ENCODE peak calls at places on chromosomes 5 and 9, in eight cellular contexts. Y is transverse colon, X is heart left ventricle, U is Peyer's patch, N is sigmoid colon, A is IMR-90, H is A549, Q is right lobe of liver. F is an unnamed sample. For H3K4me1 and H3K9me3, the result is how much of the 10 kb centered on the place peaks cover.

GRCh38 chr9:101387871-101388506 is 3.2 kb upstream of the BAAT start:
- DNase-seq in H (peak), U (no peak), X (no peak), Q (no peak), A (peak), N (no peak), Y (no peak), F (no peak)

GRCh38 chr9:133274236-133275104 is 531 bp downstream of the ABO start:
- DNase-seq in X (no peak), Q (no peak), H (no peak), A (no peak), U (peak), N (no peak), Y (no peak), F (no peak)

GRCh38 chr5:145847499-145848497 is 12.7 kb upstream of the PRELID2 start:
- DNase-seq in H (peak), A (peak), N (no peak), U (no peak), Y (no peak), X (no peak), Q (no peak), F (no peak)

GRCh38 chr5:83368317-83368716 is 103.2 kb upstream of the VCAN start:
- DNase-seq in H (no peak), Y (no peak), N (no peak), X (peak), A (peak), Q (no peak), U (no peak), F (no peak)

GRCh38 chr9:125525846-125526619 is 181.0 kb downstream of the MAPKAP1 start:
- DNase-seq in X (peak), H (no peak), U (no peak), A (peak), Y (no peak), N (no peak), Q (no peak), F (no peak)

GRCh38 chr9:3939820-3940219 is 360.0 kb downstream of the GLIS3 start:
- DNase-seq in N (no peak), X (no peak), A (no peak), Q (no peak), Y (no peak), U (no peak), H (no peak), F (no peak)

GRCh38 chr5:115419794-115420585 is 123.5 kb upstream of the CCDC112 start:
- DNase-seq in Y (no peak), U (no peak), A (peak), Q (no peak), H (peak), N (no peak), X (peak), F (no peak)

GRCh38 chr9:89494199-89494598 is 3.7 kb downstream of the SEMA4D start:
- DNase-seq in Q (no peak), H (no peak), X (no peak), U (no peak), A (no peak), Y (no peak), N (no peak), F (no peak)

GRCh38 chr5:1704676-1705075 is 95.0 kb downstream of the MRPL36 start:
- DNase-seq in A (no peak), N (no peak), U (no peak), Q (no peak), Y (no peak), X (no peak), H (no peak), F (no peak)

GRCh38 chr9:98031935-98032334 is 24.6 kb upstream of the NANS start:
- DNase-seq in A (peak), Y (no peak), X (no peak), H (no peak), Q (no peak), U (no peak), N (no peak), F (no peak)

GRCh38 chr9:2337131-2337530 is 284.5 kb upstream of the VLDLR start:
- DNase-seq in N (no peak), H (no peak), U (no peak), Y (no peak), A (no peak), Q (no peak), X (no peak), F (no peak)

GRCh38 chr9:127897194-127897692 is 2.2 kb downstream of the ST6GALNAC6 start:
- DNase-seq in Y (peak), Q (peak), N (peak), U (peak), X (peak), A (peak), H (peak), F (peak)

GRCh38 chr9:134384811-134385479 is 58.7 kb downstream of the RXRA start:
- DNase-seq in H (no peak), Q (no peak), X (no peak), A (no peak), U (no peak), N (no peak), Y (no peak), F (no peak)

DNA sequence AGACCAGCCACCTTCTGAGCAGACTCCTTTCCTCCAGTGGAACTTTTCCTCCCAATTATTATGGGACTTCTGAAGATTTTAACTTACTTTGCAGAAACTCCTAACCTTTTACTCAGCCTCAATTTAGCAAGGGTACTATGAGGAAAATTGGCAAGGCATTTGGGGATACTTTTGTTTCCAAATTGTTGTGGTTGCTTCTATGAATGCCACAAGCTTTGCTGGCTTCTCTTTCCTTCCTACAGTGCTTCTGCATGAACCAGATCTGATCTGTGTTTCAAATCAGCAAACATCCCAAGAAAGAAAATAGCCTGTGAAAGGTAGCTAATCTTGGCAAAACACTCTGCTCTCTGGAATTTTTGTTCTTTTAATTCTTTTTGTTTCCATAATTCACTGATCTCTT is 57.3 kb upstream of the TAF11L2 start:
- DNase-seq in Y (no peak), X (no peak), H (no peak), A (no peak), Q (no peak), N (no peak), U (no peak), F (no peak)
- H3K4me1 ChIP-seq in Y (under half), X (under half), H (under half), A (under half), Q (under half), N (under half), U (under half), F (under half)

DNA sequence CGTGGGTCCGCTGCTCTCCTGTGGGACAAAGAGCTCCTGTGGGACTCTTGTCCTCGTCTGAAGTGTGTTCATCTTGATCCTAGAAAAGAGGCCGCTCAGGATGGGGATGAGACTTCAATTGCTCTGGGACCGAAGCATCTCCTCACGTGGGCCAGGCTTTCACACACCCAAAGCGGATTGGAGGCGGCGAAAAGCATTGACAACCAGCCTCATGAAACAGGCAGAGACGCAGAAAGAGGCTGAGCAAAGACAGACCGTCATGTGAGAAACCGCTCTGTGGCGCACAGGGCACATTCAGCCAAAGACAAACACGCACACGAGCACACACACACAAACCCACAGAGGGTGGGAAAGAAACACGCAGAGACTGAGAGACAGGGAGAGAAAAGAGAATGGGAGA is 479.5 kb downstream of the SPATA31A7 start:
- DNase-seq in Q (no peak), H (no peak), Y (peak), U (peak), X (no peak), A (no peak), N (no peak), F (no peak)
- H3K9me3 ChIP-seq in Q (under half), H (under half), Y (under half), U (under half), X (under half), A (under half), N (under half), F (under half)

GRCh38 chr5:134527156-134527960 is 1.9 kb downstream of the JADE2 start:
- DNase-seq in Q (peak), U (peak), N (peak), X (peak), Y (peak), A (peak), H (peak), F (peak)

GRCh38 chr5:134524826-134525686 is at the start of gene JADE2:
- DNase-seq in U (peak), X (peak), A (peak), H (peak), N (peak), Y (peak), Q (peak), F (peak)

GRCh38 chr5:134525687-134526482 is 415 bp downstream of the JADE2 start:
- DNase-seq in Y (peak), Q (peak), A (peak), H (peak), X (peak), U (peak), N (peak), F (peak)

GRCh38 chr5:134527961-134528424 is 2.5 kb downstream of the JADE2 start:
- DNase-seq in N (no peak), X (peak), A (no peak), U (no peak), H (no peak), Q (peak), Y (no peak), F (no peak)

DNA sequence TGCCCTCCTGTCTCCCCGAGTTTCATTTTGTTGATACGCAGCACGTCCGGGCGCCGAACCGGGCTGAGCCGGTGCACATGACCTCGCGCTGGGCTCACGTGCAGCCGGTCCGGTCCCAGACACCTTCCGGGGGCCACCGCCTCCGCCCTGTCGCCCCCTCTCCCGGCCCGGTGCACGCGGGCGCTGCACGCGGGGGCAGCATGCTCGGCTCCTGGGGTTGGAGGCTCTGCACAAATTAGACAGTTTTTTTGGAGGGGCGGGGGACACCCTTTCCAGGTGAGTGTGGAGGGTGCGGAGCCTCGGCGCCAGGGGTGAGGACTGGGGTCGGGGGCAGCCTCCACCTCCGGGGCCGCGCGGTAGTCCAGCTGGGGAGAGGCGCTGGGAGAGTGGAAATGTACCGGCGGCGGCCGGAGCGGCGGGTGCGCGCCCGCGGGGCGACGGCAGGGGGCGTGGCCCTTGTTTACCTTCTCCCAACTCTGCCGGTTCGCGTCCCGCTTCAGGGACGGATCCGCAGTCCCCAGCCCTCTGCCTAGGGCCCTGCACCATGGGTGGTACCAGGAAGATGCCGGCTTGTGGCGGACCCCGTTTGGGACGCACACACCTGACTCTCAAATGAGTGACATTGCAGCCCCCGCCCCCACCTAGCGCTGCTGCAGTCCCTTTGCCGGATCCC is 1.1 kb downstream of the JADE2 start:
- DNase-seq in N (peak), H (no peak), A (no peak), Y (peak), Q (peak), X (peak), U (peak), F (peak)
- TF ChIP-seq POLR2A in N (no peak), H (peak), A (peak), Y (no peak), Q (no peak), X (no peak), U (no peak), F (no peak)

GRCh38 chr5:131628990-131629389 is 6.0 kb downstream of the RAPGEF6 start:
- DNase-seq in Y (peak), Q (no peak), H (peak), A (peak), N (no peak), X (no peak), U (no peak), F (no peak)
- H3K4me1 ChIP-seq in Y (under half), Q (under half), H (under half), A (under half), N (under half), X (under half), U (under half), F (under half)

DNA sequence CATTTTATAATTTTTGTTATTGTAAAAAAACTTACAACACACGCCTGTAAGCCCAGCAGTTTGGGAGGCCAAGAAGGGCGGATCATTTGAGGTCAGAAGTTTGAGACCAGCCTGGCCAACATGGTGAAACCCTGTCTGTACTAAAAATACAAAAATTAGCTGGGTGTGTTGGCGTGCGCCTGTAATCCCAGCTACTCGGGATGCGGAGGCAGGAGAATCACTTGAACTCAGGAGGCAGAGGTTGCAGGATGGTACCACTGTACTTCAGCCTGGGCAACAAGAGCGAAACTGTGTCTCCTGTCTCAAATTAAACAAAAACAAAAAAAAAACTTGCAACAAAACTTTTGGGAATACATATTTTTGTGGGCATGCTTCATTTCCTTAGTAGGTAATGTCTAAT is 164.6 kb downstream of the CACNA1B start:
- DNase-seq in A (no peak), N (peak), X (no peak), H (no peak), Q (no peak), Y (no peak), U (peak), F (no peak)
- H3K9me3 ChIP-seq in A (under half), N (under half), X (under half), H (under half), Q (under half), Y (under half), U (under half), F (under half)

DNA sequence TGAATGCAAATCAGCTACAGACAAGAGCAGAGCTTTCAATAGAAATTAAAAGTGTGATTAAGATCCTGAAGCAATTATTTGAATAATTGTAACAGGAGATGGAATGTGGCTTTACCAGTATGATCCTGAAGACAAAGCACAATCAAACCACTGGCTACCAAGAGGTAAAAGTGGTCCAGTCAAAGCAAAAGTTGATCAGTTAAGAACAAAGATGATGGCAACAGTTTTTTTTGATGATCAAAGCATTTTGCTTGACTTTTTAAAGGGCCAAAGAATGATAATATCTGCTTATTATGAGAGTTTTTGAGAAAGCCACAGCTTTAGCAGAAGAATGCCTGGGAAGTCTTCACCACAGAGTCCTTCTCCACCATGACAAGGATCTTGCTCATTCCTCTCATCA is 409.2 kb downstream of the CSNK1G3 start:
- DNase-seq in X (no peak), Q (no peak), Y (no peak), U (no peak), N (no peak), H (no peak), A (no peak), F (no peak)
- TF ChIP-seq POLR2A in X (no peak), Q (no peak), Y (no peak), U (no peak), N (no peak), H (no peak), A (no peak), F (no peak)

GRCh38 chr5:142015781-142016533 is 3.1 kb upstream of the GNPDA1 start:
- DNase-seq in A (peak), Q (no peak), U (peak), N (no peak), Y (no peak), X (peak), H (no peak), F (no peak)

GRCh38 chr5:142014911-142015584 is 2.2 kb upstream of the GNPDA1 start:
- DNase-seq in A (peak), U (no peak), X (no peak), Q (no peak), Y (no peak), H (peak), N (no peak), F (no peak)

GRCh38 chr5:142012186-142012785 is 541 bp downstream of the GNPDA1 start:
- DNase-seq in U (peak), X (peak), Q (no peak), H (peak), A (no peak), Y (peak), N (peak), F (peak)

GRCh38 chr5:142012792-142013388 is at the start of gene GNPDA1:
- DNase-seq in A (peak), Q (peak), X (peak), H (peak), N (peak), Y (peak), U (peak), F (peak)

GRCh38 chr5:142013734-142014495 is 1.1 kb upstream of the GNPDA1 start:
- DNase-seq in Q (peak), N (peak), Y (peak), H (peak), X (peak), U (peak), A (peak), F (peak)
- H3K4me1 ChIP-seq in Q (under half), N (under half), Y (under half), H (under half), X (under half), U (under half), A (under half), F (under half)

GRCh38 chr5:17329566-17329965 is 112.1 kb downstream of the BASP1 start:
- DNase-seq in Y (no peak), Q (no peak), U (no peak), H (no peak), A (no peak), N (no peak), X (no peak), F (no peak)
- H3K9me3 ChIP-seq in Y (under half), Q (under half), U (under half), H (under half), A (under half), N (under half), X (under half), F (under half)

GRCh38 chr5:131160134-131160533 is 4.9 kb downstream of the HINT1 start:
- DNase-seq in H (no peak), N (no peak), A (no peak), Q (no peak), U (no peak), Y (no peak), X (no peak), F (no peak)

GRCh38 chr5:131164931-131165727 is at the start of gene HINT1:
- DNase-seq in Q (peak), H (peak), X (peak), U (peak), N (peak), Y (peak), A (peak), F (peak)

GRCh38 chr5:131163315-131164119 is 1.5 kb downstream of the HINT1 start:
- DNase-seq in X (no peak), U (no peak), Y (no peak), N (no peak), Q (no peak), H (peak), A (peak), F (no peak)

GRCh38 chr5:131167615-131168014 is 2.6 kb upstream of the HINT1 start:
- DNase-seq in N (no peak), A (no peak), Q (no peak), H (no peak), U (no peak), Y (no peak), X (no peak), F (no peak)

DNA sequence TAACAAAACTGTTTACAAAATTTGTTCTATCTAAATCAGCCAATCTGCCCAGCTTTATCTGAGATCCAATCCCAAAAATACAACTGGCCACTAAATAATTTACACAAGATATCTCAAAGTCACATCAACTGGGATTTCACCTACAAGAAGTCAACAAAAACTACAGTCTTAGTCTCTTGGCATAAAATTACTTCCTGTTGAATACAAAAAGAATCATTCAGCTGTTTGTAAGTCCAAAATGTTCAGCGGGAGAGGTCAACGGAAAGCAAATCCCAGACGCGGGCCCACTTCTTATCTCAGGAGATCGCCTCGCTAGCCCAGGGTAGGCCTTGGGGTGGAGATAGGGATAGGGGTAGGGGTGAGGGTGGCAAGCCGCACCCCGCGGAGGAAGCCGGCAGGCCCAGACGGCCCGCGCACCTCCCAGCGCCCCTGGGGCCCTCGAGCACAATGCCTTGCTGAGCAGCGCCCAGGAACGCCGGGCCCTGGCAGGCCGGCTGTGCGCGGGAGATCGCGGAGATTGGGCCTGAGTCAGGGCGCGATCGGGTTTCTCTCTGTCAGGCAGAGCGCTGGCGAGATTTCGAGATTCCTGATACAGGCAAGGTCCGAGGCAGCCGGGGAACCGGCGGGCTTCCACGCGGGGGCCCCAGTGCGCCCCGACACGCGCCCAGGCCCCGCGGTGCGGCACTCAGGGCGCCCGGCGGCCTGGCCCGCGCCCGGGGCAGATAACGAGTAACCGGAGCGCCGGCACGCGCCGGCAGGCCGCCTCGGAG is 710 bp downstream of the HINT1 start:
- DNase-seq in X (peak), U (peak), N (peak), Y (peak), H (peak), A (peak), Q (peak), F (peak)
- TF ChIP-seq POLR2A in X (no peak), U (no peak), N (no peak), Y (peak), H (peak), A (peak), Q (no peak), F (no peak)

F was measured in uterus.